ENCODE peak calls at places on chromosomes 13 and 19, in nine cellular contexts. Q, G, X, F, V, H, T, D and R are unnamed samples.

GRCh38 chr19:35000647-35001501 is 751 bp downstream of the GRAMD1A start:
- DNase-seq in Q (peak; percentile 74), G (peak; percentile 30), X (no peak), F (peak; percentile 50), V (peak; percentile 87), H (peak; percentile 45), T (peak; percentile 79), D (no peak), R (peak; percentile 8)

GRCh38 chr13:21913010-21913409 is 242.1 kb downstream of the FGF9 start:
- DNase-seq in Q (no peak), G (no peak), X (no peak), F (no peak), V (peak; percentile 37), H (no peak), T (no peak), D (no peak), R (no peak)

GRCh38 chr19:6721773-6722172 is 1.3 kb upstream of the C3 start:
- DNase-seq in Q (no peak), G (no peak), X (no peak), F (no peak), V (no peak), H (no peak), T (no peak), D (no peak), R (no peak)

GRCh38 chr19:6743714-6744380 is 4.4 kb downstream of the TRIP10 start:
- DNase-seq in Q (no peak), G (peak; percentile 47), X (no peak), F (peak; percentile 31), V (no peak), H (peak; percentile 49), T (no peak), D (no peak), R (no peak)

GRCh38 chr19:38720559-38721236 is 23.6 kb downstream of the CAPN12 start:
- DNase-seq in Q (no peak), G (no peak), X (no peak), F (no peak), V (no peak), H (no peak), T (no peak), D (no peak), R (no peak)

GRCh38 chr19:49681830-49682229 is 4.8 kb downstream of the PRMT1 start:
- DNase-seq in Q (no peak), G (no peak), X (no peak), F (no peak), V (peak; percentile 78), H (no peak), T (no peak), D (no peak), R (no peak)

GRCh38 chr19:40274585-40275544 is 10.3 kb downstream of the AKT2 start:
- DNase-seq in Q (no peak), G (no peak), X (no peak), F (no peak), V (no peak), H (no peak), T (no peak), D (no peak), R (no peak)

GRCh38 chr13:46526763-46527162 is 26.2 kb upstream of the LRCH1 start:
- DNase-seq in Q (no peak), G (no peak), X (no peak), F (no peak), V (no peak), H (no peak), T (no peak), D (no peak), R (no peak)

GRCh38 chr19:17626456-17626855 is 61.7 kb downstream of the UNC13A start:
- DNase-seq in Q (no peak), G (no peak), X (no peak), F (no peak), V (no peak), H (no peak), T (no peak), D (no peak), R (no peak)

GRCh38 chr19:36152886-36153525 is 759 bp upstream of the COX7A1 start:
- DNase-seq in Q (no peak), G (no peak), X (no peak), F (no peak), V (no peak), H (no peak), T (no peak), D (no peak), R (no peak)
- H3K4me3 ChIP-seq in Q (no peak overlapping the region), G (no peak overlapping the region), X (peak overlapping the region; percentile 58), F (peak overlapping the region; percentile 53), V (peak overlapping the region; percentile 57), H (peak overlapping the region; percentile 57), T (no peak overlapping the region), D (no peak overlapping the region), R (no peak overlapping the region)

GRCh38 chr19:42281175-42282035 is 12.4 kb downstream of the CIC start:
- DNase-seq in Q (peak; percentile 69), G (no peak), X (peak; percentile 61), F (peak; percentile 61), V (peak; percentile 88), H (peak; percentile 65), T (no peak), D (no peak), R (no peak)

GRCh38 chr19:42282036-42282762 is 13.1 kb downstream of the CIC start:
- DNase-seq in Q (peak; percentile 59), G (no peak), X (no peak), F (no peak), V (no peak), H (peak; percentile 36), T (no peak), D (no peak), R (no peak)

GRCh38 chr19:42283248-42284065 is 14.4 kb downstream of the CIC start:
- DNase-seq in Q (peak; percentile 98), G (no peak), X (peak; percentile 97), F (peak; percentile 92), V (peak; percentile 99), H (peak; percentile 90), T (peak; percentile 97), D (no peak), R (peak; percentile 78)

GRCh38 chr19:42284066-42284501 is 15.0 kb downstream of the CIC start:
- DNase-seq in Q (peak; percentile 92), G (no peak), X (peak; percentile 49), F (peak; percentile 81), V (peak; percentile 97), H (peak; percentile 76), T (peak; percentile 86), D (no peak), R (no peak)

DNA sequence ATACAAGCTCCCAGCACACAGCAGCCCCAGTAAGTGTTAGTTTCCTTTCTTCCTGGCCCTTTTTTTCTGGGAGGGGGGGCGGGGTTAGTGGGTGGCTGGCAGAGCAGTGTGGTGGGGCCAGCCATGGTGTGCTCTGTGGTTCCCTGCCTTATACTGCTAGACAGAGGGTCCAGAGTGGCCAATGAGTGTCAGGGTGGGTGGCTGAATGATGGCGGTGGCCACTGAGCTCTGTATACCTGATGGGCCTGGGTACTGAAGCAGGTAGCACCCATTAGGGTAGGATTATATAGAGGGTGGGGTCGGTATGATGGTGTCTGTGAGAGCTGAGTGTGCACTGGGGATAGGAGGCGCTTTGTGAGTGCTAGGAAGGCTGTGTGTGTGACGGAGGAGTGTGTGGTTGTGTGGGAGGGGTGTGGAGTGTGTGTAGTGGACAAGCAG is 13.8 kb downstream of the CIC start:
- DNase-seq in Q (no peak), G (no peak), X (no peak), F (no peak), V (no peak), H (no peak), T (no peak), D (no peak), R (no peak)
- H3K4me3 ChIP-seq in Q (no peak overlapping the region), G (no peak overlapping the region), X (no peak overlapping the region), F (peak overlapping the region; percentile 43), V (no peak overlapping the region), H (peak overlapping the region; percentile 44), T (peak overlapping the region; percentile 76), D (peak overlapping the region; percentile 40), R (peak overlapping the region; percentile 45)

GRCh38 chr13:26477681-26478080 is 79.8 kb upstream of the WASF3 start:
- DNase-seq in Q (no peak), G (no peak), X (no peak), F (no peak), V (no peak), H (no peak), T (no peak), D (no peak), R (no peak)

GRCh38 chr13:26475176-26476110 is 82.0 kb upstream of the WASF3 start:
- DNase-seq in Q (no peak), G (no peak), X (no peak), F (no peak), V (no peak), H (no peak), T (no peak), D (no peak), R (no peak)

GRCh38 chr13:26474286-26474685 is 83.2 kb upstream of the WASF3 start:
- DNase-seq in Q (no peak), G (no peak), X (no peak), F (no peak), V (no peak), H (no peak), T (no peak), D (no peak), R (no peak)

GRCh38 chr13:26476744-26477129 is 80.7 kb upstream of the WASF3 start:
- DNase-seq in Q (no peak), G (no peak), X (no peak), F (no peak), V (no peak), H (no peak), T (no peak), D (no peak), R (no peak)

DNA sequence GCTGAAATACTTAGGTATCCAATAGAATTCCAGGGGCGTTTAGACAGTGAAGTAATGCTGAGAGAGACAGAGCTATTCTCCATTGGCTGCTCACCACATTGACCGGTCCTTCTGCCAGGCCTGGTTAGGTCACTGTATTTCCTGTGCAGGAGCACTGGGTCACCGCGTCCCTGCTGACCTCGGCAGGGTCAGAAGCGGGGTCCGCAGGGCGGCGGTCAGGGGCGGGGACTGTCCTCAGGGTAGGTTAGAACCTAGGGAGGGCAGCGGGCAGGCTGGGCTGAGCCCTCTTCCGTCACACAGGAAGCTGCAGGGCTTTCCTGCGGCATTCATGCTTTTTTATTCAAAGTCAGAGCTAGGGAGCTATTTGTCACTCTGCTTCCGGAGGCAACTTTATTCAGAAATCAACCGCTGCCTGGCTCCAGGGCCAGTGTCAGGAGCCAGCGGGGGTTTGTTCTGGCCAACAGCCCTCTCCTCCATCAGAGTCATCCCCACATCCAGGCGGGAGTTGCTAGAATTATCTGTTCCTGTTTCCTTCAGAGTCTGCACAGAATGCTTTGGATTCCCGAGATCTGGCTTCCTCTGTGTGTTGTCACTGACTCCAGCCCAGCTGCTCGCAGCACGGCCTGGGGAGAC is 81.3 kb upstream of the WASF3 start:
- DNase-seq in Q (no peak), G (no peak), X (no peak), F (peak; percentile 32), V (peak; percentile 71), H (peak; percentile 14), T (no peak), D (no peak), R (no peak)
- H3K4me3 ChIP-seq in Q (no peak overlapping the region), G (no peak overlapping the region), X (no peak overlapping the region), F (peak overlapping the region; percentile 34), V (peak overlapping the region; percentile 17), H (peak overlapping the region; percentile 30), T (no peak overlapping the region), D (peak overlapping the region; percentile 23), R (peak overlapping the region; percentile 25)

DNA sequence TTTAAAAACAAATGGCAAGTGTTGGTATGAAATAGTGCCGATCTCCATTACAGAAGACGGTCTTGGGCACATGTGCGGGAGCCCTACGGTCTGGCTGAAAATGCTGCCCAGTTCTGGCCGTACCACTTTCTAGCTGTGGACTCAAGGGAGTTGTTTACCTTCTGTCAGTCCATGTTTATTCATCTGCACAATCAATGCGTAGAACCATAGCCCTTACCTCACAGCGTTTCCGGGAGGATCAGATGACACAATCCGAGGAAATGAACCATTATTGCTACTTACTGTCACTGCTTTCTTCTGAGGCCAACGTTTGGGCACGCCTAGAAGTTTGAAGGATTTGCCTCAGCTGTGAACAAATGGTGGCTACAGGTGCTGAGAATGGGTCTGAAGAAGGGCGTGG is 31.2 kb downstream of the GADD45B start:
- DNase-seq in Q (peak; percentile 53), G (peak; percentile 89), X (no peak), F (peak; percentile 88), V (no peak), H (peak; percentile 81), T (peak; percentile 95), D (no peak), R (peak; percentile 53)
- H3K4me3 ChIP-seq in Q (no peak overlapping the region), G (no peak overlapping the region), X (no peak overlapping the region), F (no peak overlapping the region), V (peak overlapping the region; percentile 1), H (peak overlapping the region; percentile 17), T (peak overlapping the region; percentile 10), D (no peak overlapping the region), R (no peak overlapping the region)